ENCODE peak calls at places on chromosomes 5 and 9, in ten cellular contexts. Q is NCI-H69; N is nephron progenitor cell; H is upper lobe of right lung; K is stimulated activated CD8-positive, alpha-beta memory T cell treated with anti-CD3 and anti-CD28 coated beads, Interleukin-4, amount 100 ng/mL, for 24 hours; A is ELF-1; U is PC-3; Y is frontal cortex; P is ELR; B is GM04503. V is an unnamed sample.

GRCh38 chr9:134189475-134190231 is 25.3 kb upstream of the RNU6ATAC start:
- DNase-seq in A (no peak), H (peak; percentile 55), P (no peak), K (no peak), Q (no peak), U (no peak), Y (no peak), N (no peak), B (no peak), V (no peak)

GRCh38 chr9:121921444-121921843 is 171.7 kb downstream of the TTLL11 start:
- DNase-seq in K (no peak), H (no peak), N (no peak), P (no peak), Q (peak; percentile 99), A (no peak), U (no peak), B (no peak), Y (no peak), V (peak; percentile 69)

GRCh38 chr5:137629646-137630045 is 106.2 kb downstream of the KLHL3 start:
- DNase-seq in Q (peak; percentile 89), H (no peak), N (peak; percentile 30), A (peak; percentile 59), U (peak; percentile 73), P (peak; percentile 74), B (no peak), K (no peak), Y (peak; percentile 51), V (peak; percentile 32)

GRCh38 chr5:59466271-59466670 is 427.3 kb downstream of the PDE4D start:
- DNase-seq in Q (no peak), U (no peak), K (no peak), N (no peak), H (no peak), P (no peak), A (peak; percentile 18), Y (no peak), B (no peak), V (no peak)

GRCh38 chr5:90548069-90548593 is 10.5 kb upstream of the ADGRV1 start:
- DNase-seq in A (no peak), Q (peak; percentile 96), B (no peak), U (peak; percentile 98), K (no peak), H (peak; percentile 81), Y (no peak), N (no peak), P (no peak), V (peak; percentile 7)

GRCh38 chr5:151675225-151675955 is 11.3 kb downstream of the SPARC start:
- DNase-seq in B (no peak), Q (no peak), P (peak; percentile 85), K (no peak), Y (no peak), N (no peak), U (no peak), A (no peak), H (no peak), V (peak; percentile 70)

GRCh38 chr9:128972956-128973355 is 25.5 kb downstream of the NUP188 start:
- DNase-seq in A (no peak), U (peak; percentile 80), Q (no peak), H (no peak), Y (no peak), B (no peak), K (no peak), N (no peak), P (peak; percentile 91), V (peak; percentile 76)

GRCh38 chr5:98928802-98929122 is at the start of gene CHD1:
- DNase-seq in K (peak; percentile 90), U (peak; percentile 99), H (peak; percentile 98), Q (peak; percentile 99), B (peak; percentile 70), N (peak; percentile 92), Y (peak; percentile 94), A (peak; percentile 97), P (peak; percentile 97), V (peak; percentile 97)

GRCh38 chr5:167853421-167853820 is 438.0 kb upstream of the WWC1 start:
- DNase-seq in K (no peak), P (no peak), Y (no peak), U (no peak), N (no peak), H (no peak), B (peak; percentile 90), Q (no peak), A (no peak), V (no peak)

GRCh38 chr9:93865245-93865644 is 89.9 kb downstream of the BARX1 start:
- DNase-seq in A (no peak), Y (no peak), H (peak; percentile 60), U (no peak), K (no peak), N (no peak), Q (no peak), B (no peak), P (no peak), V (no peak)